ENCODE peak calls at places on chromosomes 13 and 19, in nine cellular contexts. One of them, this sample, is unnamed.
A peak's percentile ranks its signal among the peaks of the same experiment; 100 is the strongest.

GRCh38 chr13:50126378-50127016 is 111.3 kb downstream of the KCNRG start:
- DNase-seq in lower leg skin: no peak
- DNase-seq in pancreas: peak; percentile 56
- DNase-seq in ovary: no peak
- DNase-seq in AG09309: no peak
- DNase-seq in CD8-positive, alpha-beta T cell: peak; percentile 38
- DNase-seq in neural crest cell: no peak
- DNase-seq in transverse colon: peak; percentile 53
- DNase-seq in HFFc6: no peak
- DNase-seq in this sample: no peak

GRCh38 chr19:7733376-7733775 is 1.5 kb upstream of the CLEC4G start:
- DNase-seq in ovary: no peak
- DNase-seq in AG09309: no peak
- DNase-seq in HFFc6: no peak
- DNase-seq in CD8-positive, alpha-beta T cell: no peak
- DNase-seq in lower leg skin: no peak
- DNase-seq in neural crest cell: no peak
- DNase-seq in transverse colon: no peak
- DNase-seq in pancreas: no peak
- DNase-seq in this sample: no peak

GRCh38 chr13:42548731-42549554 is 25.0 kb upstream of the TNFSF11 start:
- DNase-seq in lower leg skin: peak; percentile 86
- DNase-seq in pancreas: no peak
- DNase-seq in AG09309: no peak
- DNase-seq in transverse colon: peak; percentile 29
- DNase-seq in neural crest cell: no peak
- DNase-seq in ovary: no peak
- DNase-seq in HFFc6: no peak
- DNase-seq in CD8-positive, alpha-beta T cell: no peak
- DNase-seq in this sample: no peak

GRCh38 chr19:7515471-7516226 is at the start of gene ZNF358:
- DNase-seq in neural crest cell: peak; percentile 71
- DNase-seq in lower leg skin: peak; percentile 93
- DNase-seq in pancreas: peak; percentile 88
- DNase-seq in HFFc6: no peak
- DNase-seq in ovary: peak; percentile 76
- DNase-seq in AG09309: no peak
- DNase-seq in CD8-positive, alpha-beta T cell: no peak
- DNase-seq in transverse colon: peak; percentile 86
- DNase-seq in this sample: peak; percentile 45

GRCh38 chr13:27599845-27600553 is 20.3 kb downstream of the LNX2 start:
- DNase-seq in HFFc6: peak; percentile 83
- DNase-seq in AG09309: peak; percentile 61
- DNase-seq in ovary: no peak
- DNase-seq in pancreas: no peak
- DNase-seq in transverse colon: no peak
- DNase-seq in CD8-positive, alpha-beta T cell: no peak
- DNase-seq in neural crest cell: no peak
- DNase-seq in lower leg skin: no peak
- DNase-seq in this sample: no peak

GRCh38 chr19:42441047-42441440 is 1.7 kb downstream of the CXCL17 start:
- DNase-seq in transverse colon: no peak
- DNase-seq in neural crest cell: no peak
- DNase-seq in pancreas: no peak
- DNase-seq in lower leg skin: no peak
- DNase-seq in AG09309: no peak
- DNase-seq in HFFc6: no peak
- DNase-seq in CD8-positive, alpha-beta T cell: no peak
- DNase-seq in ovary: no peak
- DNase-seq in this sample: no peak

GRCh38 chr13:61600360-61601033 is 184.8 kb upstream of the PCDH20 start:
- DNase-seq in pancreas: no peak
- DNase-seq in HFFc6: no peak
- DNase-seq in ovary: no peak
- DNase-seq in lower leg skin: no peak
- DNase-seq in transverse colon: no peak
- DNase-seq in CD8-positive, alpha-beta T cell: no peak
- DNase-seq in neural crest cell: no peak
- DNase-seq in AG09309: no peak
- DNase-seq in this sample: no peak

GRCh38 chr13:27273658-27274425 is 3.2 kb downstream of the RASL11A start:
- DNase-seq in ovary: no peak
- DNase-seq in pancreas: no peak
- DNase-seq in HFFc6: no peak
- DNase-seq in CD8-positive, alpha-beta T cell: no peak
- DNase-seq in neural crest cell: no peak
- DNase-seq in lower leg skin: no peak
- DNase-seq in AG09309: no peak
- DNase-seq in transverse colon: no peak
- DNase-seq in this sample: no peak

GRCh38 chr19:7859766-7860165 is 14.4 kb downstream of the PRR36 start:
- DNase-seq in ovary: no peak
- DNase-seq in HFFc6: no peak
- DNase-seq in lower leg skin: no peak
- DNase-seq in pancreas: no peak
- DNase-seq in neural crest cell: no peak
- DNase-seq in AG09309: no peak
- DNase-seq in CD8-positive, alpha-beta T cell: no peak
- DNase-seq in transverse colon: no peak
- DNase-seq in this sample: no peak

GRCh38 chr19:55526216-55527196 is 10.4 kb downstream of the SBK2 start:
- DNase-seq in CD8-positive, alpha-beta T cell: no peak
- DNase-seq in transverse colon: peak; percentile 80
- DNase-seq in ovary: peak; percentile 63
- DNase-seq in neural crest cell: no peak
- DNase-seq in lower leg skin: no peak
- DNase-seq in AG09309: no peak
- DNase-seq in HFFc6: peak; percentile 51
- DNase-seq in pancreas: peak; percentile 85
- DNase-seq in this sample: peak; percentile 16

GRCh38 chr13:100594731-100595130 is 6.1 kb upstream of the GGACT start:
- DNase-seq in neural crest cell: no peak
- DNase-seq in transverse colon: peak; percentile 38
- DNase-seq in HFFc6: no peak
- DNase-seq in lower leg skin: no peak
- DNase-seq in AG09309: no peak
- DNase-seq in pancreas: no peak
- DNase-seq in CD8-positive, alpha-beta T cell: no peak
- DNase-seq in ovary: no peak
- DNase-seq in this sample: no peak
- TF ChIP-seq CTCF in neural crest cell: peak; percentile 57
- TF ChIP-seq CTCF in transverse colon: peak; percentile 13
- TF ChIP-seq CTCF in HFFc6: peak; percentile 36
- TF ChIP-seq CTCF in lower leg skin: no peak
- TF ChIP-seq CTCF in AG09309: peak; percentile 20
- TF ChIP-seq CTCF in pancreas: peak; percentile 17
- TF ChIP-seq CTCF in CD8-positive, alpha-beta T cell: no peak
- TF ChIP-seq CTCF in ovary: no peak
- TF ChIP-seq CTCF in this sample: peak; percentile 1

DNA sequence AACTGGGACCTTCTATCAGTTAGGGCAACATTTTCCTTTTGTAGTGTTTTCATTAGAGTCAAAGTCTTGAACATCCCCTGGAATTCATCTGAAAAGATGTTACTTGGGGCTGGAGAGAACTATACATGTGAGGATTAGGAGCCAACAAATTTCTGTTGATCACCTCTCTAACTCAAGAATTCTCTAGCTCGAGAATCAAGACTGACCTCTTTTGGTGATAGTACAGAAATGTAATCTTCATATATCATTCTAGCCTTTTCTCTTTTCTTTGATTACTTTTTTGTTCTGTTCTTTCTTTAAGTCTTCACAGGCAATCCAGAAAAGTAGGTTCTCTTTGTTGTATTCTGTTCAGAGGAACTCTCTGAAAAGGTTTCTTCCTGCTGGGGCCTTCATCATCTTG is 26.4 kb downstream of the ELF1 start:
- DNase-seq in lower leg skin: no peak
- DNase-seq in HFFc6: no peak
- DNase-seq in ovary: no peak
- DNase-seq in pancreas: no peak
- DNase-seq in CD8-positive, alpha-beta T cell: no peak
- DNase-seq in transverse colon: no peak
- DNase-seq in neural crest cell: no peak
- DNase-seq in AG09309: no peak
- DNase-seq in this sample: no peak
- TF ChIP-seq CTCF in lower leg skin: no peak
- TF ChIP-seq CTCF in HFFc6: no peak
- TF ChIP-seq CTCF in ovary: no peak
- TF ChIP-seq CTCF in pancreas: no peak
- TF ChIP-seq CTCF in CD8-positive, alpha-beta T cell: peak; percentile 47
- TF ChIP-seq CTCF in transverse colon: no peak
- TF ChIP-seq CTCF in neural crest cell: no peak
- TF ChIP-seq CTCF in AG09309: no peak
- TF ChIP-seq CTCF in this sample: no peak

GRCh38 chr19:11598103-11598483 is 810 bp downstream of the ZNF627 start:
- DNase-seq in transverse colon: no peak
- DNase-seq in HFFc6: peak; percentile 8
- DNase-seq in lower leg skin: no peak
- DNase-seq in pancreas: no peak
- DNase-seq in AG09309: no peak
- DNase-seq in neural crest cell: no peak
- DNase-seq in ovary: no peak
- DNase-seq in CD8-positive, alpha-beta T cell: no peak
- DNase-seq in this sample: no peak

GRCh38 chr19:11598746-11599145 is 1.5 kb downstream of the ZNF627 start:
- DNase-seq in lower leg skin: no peak
- DNase-seq in ovary: no peak
- DNase-seq in neural crest cell: no peak
- DNase-seq in CD8-positive, alpha-beta T cell: no peak
- DNase-seq in AG09309: no peak
- DNase-seq in pancreas: no peak
- DNase-seq in HFFc6: no peak
- DNase-seq in transverse colon: no peak
- DNase-seq in this sample: no peak

GRCh38 chr19:11596156-11596555 is 1.1 kb upstream of the ZNF627 start:
- DNase-seq in neural crest cell: no peak
- DNase-seq in AG09309: no peak
- DNase-seq in transverse colon: no peak
- DNase-seq in ovary: no peak
- DNase-seq in lower leg skin: no peak
- DNase-seq in CD8-positive, alpha-beta T cell: no peak
- DNase-seq in HFFc6: no peak
- DNase-seq in pancreas: no peak
- DNase-seq in this sample: no peak

GRCh38 chr19:11594084-11594483 is 3.2 kb upstream of the ZNF627 start:
- DNase-seq in transverse colon: no peak
- DNase-seq in CD8-positive, alpha-beta T cell: no peak
- DNase-seq in lower leg skin: no peak
- DNase-seq in pancreas: no peak
- DNase-seq in HFFc6: no peak
- DNase-seq in ovary: no peak
- DNase-seq in neural crest cell: no peak
- DNase-seq in AG09309: no peak
- DNase-seq in this sample: no peak

DNA sequence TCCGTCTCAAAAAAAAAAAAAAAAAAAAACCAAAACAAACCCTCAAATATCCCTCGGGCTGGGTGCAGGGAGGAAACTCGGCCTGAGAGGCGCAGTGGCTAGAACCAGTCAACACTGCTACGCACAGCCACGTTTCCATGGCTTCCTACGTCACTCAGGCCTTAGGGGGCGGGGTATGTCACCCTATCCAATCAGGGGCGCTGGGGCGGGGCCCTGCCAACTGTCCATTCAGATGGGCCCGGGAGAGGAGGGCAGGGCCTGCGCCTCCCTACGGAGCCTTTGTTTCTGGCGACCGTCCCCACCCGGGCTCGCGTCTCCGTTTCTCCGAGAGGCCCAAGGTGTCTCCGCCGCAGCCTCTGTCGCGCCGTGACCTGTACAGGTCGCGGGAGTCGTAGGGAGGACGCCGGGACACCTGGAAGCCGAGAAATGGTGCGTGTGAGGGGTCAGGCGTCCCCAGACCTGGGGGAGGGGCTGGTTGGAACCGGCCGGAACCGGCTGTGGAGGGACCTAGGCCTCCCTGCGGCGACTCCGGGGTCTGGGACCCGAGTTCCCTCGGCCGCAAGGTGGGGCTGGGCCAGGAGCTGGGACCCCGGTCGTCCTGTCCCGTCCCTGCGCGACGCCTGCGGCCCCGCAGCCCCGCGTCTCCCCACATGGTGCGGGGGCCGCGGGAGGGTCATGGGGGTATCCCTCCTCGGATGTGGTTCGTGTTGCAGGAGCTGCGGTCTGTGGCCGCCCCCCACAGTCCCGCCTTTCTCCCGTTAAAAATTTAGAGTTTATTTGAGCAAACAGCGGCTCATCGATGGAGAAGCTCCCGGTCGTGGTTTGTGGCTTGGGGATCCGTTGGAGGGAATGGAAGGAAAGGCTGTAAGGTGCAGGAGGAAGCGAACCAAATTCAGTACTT is at the start of gene ZNF627:
- DNase-seq in ovary: peak; percentile 99
- DNase-seq in HFFc6: peak; percentile 98
- DNase-seq in AG09309: peak; percentile 92
- DNase-seq in pancreas: peak; percentile 99
- DNase-seq in transverse colon: peak; percentile 100
- DNase-seq in CD8-positive, alpha-beta T cell: peak; percentile 98
- DNase-seq in lower leg skin: peak; percentile 100
- DNase-seq in neural crest cell: peak; percentile 97
- DNase-seq in this sample: peak; percentile 95
- TF ChIP-seq CTCF in ovary: peak; percentile 54
- TF ChIP-seq CTCF in HFFc6: peak; percentile 36
- TF ChIP-seq CTCF in AG09309: peak; percentile 7
- TF ChIP-seq CTCF in pancreas: no peak
- TF ChIP-seq CTCF in transverse colon: peak; percentile 19
- TF ChIP-seq CTCF in CD8-positive, alpha-beta T cell: no peak
- TF ChIP-seq CTCF in lower leg skin: no peak
- TF ChIP-seq CTCF in neural crest cell: peak; percentile 34
- TF ChIP-seq CTCF in this sample: no peak

GRCh38 chr13:51451467-51452390 is 1.1 kb downstream of the INTS6 start:
- DNase-seq in ovary: peak; percentile 80
- DNase-seq in transverse colon: peak; percentile 88
- DNase-seq in CD8-positive, alpha-beta T cell: peak; percentile 76
- DNase-seq in AG09309: no peak
- DNase-seq in neural crest cell: peak; percentile 67
- DNase-seq in HFFc6: peak; percentile 63
- DNase-seq in lower leg skin: peak; percentile 95
- DNase-seq in pancreas: peak; percentile 93
- DNase-seq in this sample: no peak

GRCh38 chr13:51452391-51453307 is at the start of gene INTS6:
- DNase-seq in lower leg skin: peak; percentile 100
- DNase-seq in neural crest cell: peak; percentile 98
- DNase-seq in HFFc6: peak; percentile 100
- DNase-seq in CD8-positive, alpha-beta T cell: peak; percentile 99
- DNase-seq in AG09309: peak; percentile 98
- DNase-seq in ovary: peak; percentile 99
- DNase-seq in pancreas: peak; percentile 99
- DNase-seq in transverse colon: peak; percentile 99
- DNase-seq in this sample: peak; percentile 99

GRCh38 chr13:51453959-51454703 is 1.3 kb upstream of the INTS6 start:
- DNase-seq in ovary: peak; percentile 43
- DNase-seq in HFFc6: no peak
- DNase-seq in CD8-positive, alpha-beta T cell: no peak
- DNase-seq in neural crest cell: no peak
- DNase-seq in lower leg skin: peak; percentile 86
- DNase-seq in pancreas: no peak
- DNase-seq in AG09309: no peak
- DNase-seq in transverse colon: peak; percentile 33
- DNase-seq in this sample: no peak

GRCh38 chr13:51455532-51455931 is 2.7 kb upstream of the INTS6 start:
- DNase-seq in lower leg skin: no peak
- DNase-seq in HFFc6: no peak
- DNase-seq in CD8-positive, alpha-beta T cell: no peak
- DNase-seq in transverse colon: no peak
- DNase-seq in AG09309: no peak
- DNase-seq in ovary: peak; percentile 26
- DNase-seq in neural crest cell: no peak
- DNase-seq in pancreas: peak; percentile 74
- DNase-seq in this sample: no peak

GRCh38 chr13:51453308-51453958 is 597 bp upstream of the INTS6 start:
- DNase-seq in pancreas: peak; percentile 91
- DNase-seq in lower leg skin: peak; percentile 96
- DNase-seq in HFFc6: no peak
- DNase-seq in ovary: no peak
- DNase-seq in transverse colon: peak; percentile 88
- DNase-seq in neural crest cell: no peak
- DNase-seq in AG09309: no peak
- DNase-seq in CD8-positive, alpha-beta T cell: peak; percentile 84
- DNase-seq in this sample: no peak
- TF ChIP-seq CTCF in pancreas: no peak
- TF ChIP-seq CTCF in lower leg skin: no peak
- TF ChIP-seq CTCF in HFFc6: no peak
- TF ChIP-seq CTCF in ovary: no peak
- TF ChIP-seq CTCF in transverse colon: no peak
- TF ChIP-seq CTCF in neural crest cell: no peak
- TF ChIP-seq CTCF in AG09309: no peak
- TF ChIP-seq CTCF in CD8-positive, alpha-beta T cell: no peak
- TF ChIP-seq CTCF in this sample: no peak

This sample was measured in AG09319.